ENCODE peak calls at places on chromosomes 11 and 22, in four cellular contexts. F is A549, Q is H1, A is neural progenitor cell. Z is an unnamed sample. For H3K4me1, the result is how much of the 10 kb centered on the place peaks cover.

GRCh38 chr11:40292636-40293585 is 1166.5 kb downstream of the LRRC4C start:
- DNase-seq in F (peak), Q (peak), A (peak), Z (no peak)

GRCh38 chr11:28559497-28559896 is 451.3 kb downstream of the METTL15 start:
- DNase-seq in F (no peak), Q (no peak), A (peak), Z (no peak)

GRCh38 chr11:46361283-46362145 is 14.3 kb downstream of the DGKZ start:
- DNase-seq in F (no peak), Q (no peak), A (no peak), Z (peak)

GRCh38 chr11:130025371-130025770 is 22.7 kb upstream of the PRDM10 start:
- DNase-seq in F (no peak), Q (no peak), A (no peak), Z (no peak)

GRCh38 chr11:79262221-79262620 is 178.6 kb downstream of the TENM4 start:
- DNase-seq in F (no peak), Q (no peak), A (no peak), Z (no peak)

GRCh38 chr22:30485362-30485988 is 13.7 kb upstream of the SEC14L3 start:
- DNase-seq in F (peak), Q (peak), A (peak), Z (peak)

GRCh38 chr11:72740562-72741428 is 11.4 kb downstream of the ARAP1 start:
- DNase-seq in F (no peak), Q (no peak), A (no peak), Z (no peak)

GRCh38 chr11:133598879-133599278 is 66.6 kb upstream of the OPCML start:
- DNase-seq in F (no peak), Q (no peak), A (peak), Z (no peak)

GRCh38 chr22:33018232-33018864 is 39.8 kb downstream of the SYN3 start:
- DNase-seq in F (peak), Q (peak), A (peak), Z (no peak)

GRCh38 chr22:19889951-19890350 is 35.3 kb upstream of the GNB1L start:
- DNase-seq in F (no peak), Q (no peak), A (no peak), Z (no peak)

GRCh38 chr11:44526438-44526837 is 39.0 kb upstream of the CD82 start:
- DNase-seq in F (no peak), Q (no peak), A (no peak), Z (no peak)

GRCh38 chr22:45882881-45883810 is 93.8 kb downstream of the WNT7B start:
- DNase-seq in F (no peak), Q (no peak), A (no peak), Z (peak)

GRCh38 chr11:78406568-78407196 is 10.9 kb downstream of the GAB2 start:
- DNase-seq in F (no peak), Q (no peak), A (no peak), Z (no peak)

GRCh38 chr11:113045146-113045545 is 83.9 kb downstream of the NCAM1 start:
- DNase-seq in F (no peak), Q (no peak), A (no peak), Z (no peak)

GRCh38 chr11:62179995-62180394 is 10.0 kb upstream of the SCGB1D1 start:
- DNase-seq in F (no peak), Q (no peak), A (no peak), Z (no peak)

GRCh38 chr11:132358573-132358953 is 988.1 kb downstream of the NTM start:
- DNase-seq in F (no peak), Q (no peak), A (no peak), Z (no peak)

GRCh38 chr11:36354221-36355003 is 58.3 kb downstream of the PRR5L start:
- DNase-seq in F (no peak), Q (no peak), A (no peak), Z (no peak)

GRCh38 chr22:48331691-48332220 is 1495.9 kb downstream of the BRD1 start:
- DNase-seq in F (no peak), Q (no peak), A (no peak), Z (no peak)

GRCh38 chr22:41273128-41273527 is 12.9 kb downstream of the RANGAP1 start:
- DNase-seq in F (no peak), Q (no peak), A (no peak), Z (no peak)

GRCh38 chr11:103112364-103112763 is 3.1 kb downstream of the DYNC2H1 start:
- DNase-seq in F (no peak), Q (no peak), A (no peak), Z (no peak)

DNA sequence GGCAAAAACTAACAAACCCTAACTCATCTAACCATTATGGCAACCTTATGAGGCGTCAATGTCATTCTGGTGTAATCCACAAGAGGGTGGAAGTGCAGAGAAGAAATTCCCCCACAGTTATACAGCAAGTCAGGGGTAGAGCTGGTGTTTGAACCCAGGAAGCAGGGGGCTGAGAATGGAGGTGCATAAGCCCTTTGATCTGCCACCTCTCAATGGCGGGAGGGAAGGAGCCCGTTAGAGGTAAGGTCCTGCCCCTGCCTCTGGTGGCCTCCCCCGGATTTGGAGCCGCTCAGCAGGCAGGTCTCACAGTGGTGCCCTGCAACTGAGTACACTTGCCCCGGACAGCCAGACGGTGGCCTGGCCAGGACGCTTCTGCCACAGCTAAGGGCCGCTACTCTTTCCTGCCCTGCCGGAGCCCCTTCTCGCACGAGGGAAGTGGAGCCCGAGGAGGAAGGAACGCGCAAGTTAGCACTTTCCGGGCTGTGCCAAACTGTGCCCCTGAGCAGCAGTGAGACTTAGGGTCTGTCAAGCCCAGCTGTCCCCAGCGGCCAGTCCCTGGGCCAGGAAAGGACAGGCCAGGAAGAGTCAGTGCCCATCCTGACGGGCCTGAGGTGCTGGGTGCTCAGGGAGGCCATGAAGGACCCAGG is 1.1 kb downstream of the FXYD2 start:
- DNase-seq in F (no peak), Q (no peak), A (peak), Z (no peak)
- TF ChIP-seq CTCF in F (no peak), Q (no peak), A (peak), Z (no peak)

GRCh38 chr22:40215266-40215665 is 37.5 kb downstream of the TNRC6B start:
- DNase-seq in F (no peak), Q (peak), A (no peak), Z (peak)
- H3K4me3 ChIP-seq in F (no peak), Q (no peak), A (no peak), Z (no peak)

GRCh38 chr11:47946682-47947575 is 33.4 kb upstream of the PTPRJ start:
- DNase-seq in F (peak), Q (no peak), A (no peak), Z (peak)

GRCh38 chr11:47944555-47945128 is 35.7 kb upstream of the PTPRJ start:
- DNase-seq in F (no peak), Q (no peak), A (no peak), Z (no peak)

GRCh38 chr11:47955356-47955755 is 25.0 kb upstream of the PTPRJ start:
- DNase-seq in F (no peak), Q (no peak), A (no peak), Z (no peak)

GRCh38 chr11:47948137-47948536 is 32.2 kb upstream of the PTPRJ start:
- DNase-seq in F (no peak), Q (no peak), A (no peak), Z (no peak)

GRCh38 chr11:47950396-47950795 is 30.0 kb upstream of the PTPRJ start:
- DNase-seq in F (no peak), Q (no peak), A (no peak), Z (no peak)
- H3K4me1 ChIP-seq in F (under half), Q (under half), A (under half), Z (under half)

GRCh38 chr11:64381350-64381749 is 22.4 kb downstream of the RPS6KA4 start:
- DNase-seq in F (no peak), Q (no peak), A (no peak), Z (no peak)
- TF ChIP-seq CTCF in F (no peak), Q (no peak), A (peak), Z (no peak)

GRCh38 chr11:91871791-91872190 is 352.8 kb upstream of the FAT3 start:
- DNase-seq in F (no peak), Q (no peak), A (no peak), Z (no peak)

GRCh38 chr11:91880660-91881059 is 344.0 kb upstream of the FAT3 start:
- DNase-seq in F (no peak), Q (no peak), A (no peak), Z (no peak)

GRCh38 chr11:91871048-91871447 is 353.6 kb upstream of the FAT3 start:
- DNase-seq in F (no peak), Q (no peak), A (no peak), Z (no peak)

GRCh38 chr11:91872216-91872615 is 352.4 kb upstream of the FAT3 start:
- DNase-seq in F (no peak), Q (no peak), A (no peak), Z (no peak)

GRCh38 chr11:91876746-91877145 is 347.9 kb upstream of the FAT3 start:
- DNase-seq in F (no peak), Q (no peak), A (no peak), Z (no peak)
- H3K4me3 ChIP-seq in F (no peak), Q (no peak), A (no peak), Z (no peak)

DNA sequence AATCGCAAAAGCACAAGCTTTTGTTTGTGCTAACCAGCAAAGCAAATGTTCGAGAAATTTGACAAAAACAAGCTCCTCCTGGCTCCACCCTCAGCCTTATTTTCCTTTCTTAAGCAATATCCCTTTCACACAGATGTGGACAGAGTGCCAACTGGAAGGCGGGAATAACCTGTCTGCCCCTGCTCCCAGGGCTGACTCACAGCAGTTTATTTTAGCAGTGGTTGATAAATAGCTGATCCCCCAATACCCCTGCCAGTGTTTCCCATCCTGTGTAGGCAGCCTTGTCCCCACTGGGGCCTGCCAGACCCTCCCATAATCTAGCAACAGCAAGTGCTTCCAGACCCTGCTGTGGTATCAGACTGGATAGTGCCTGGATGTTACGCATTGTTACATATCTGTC is 53.5 kb downstream of the PARVA start:
- DNase-seq in F (peak), Q (no peak), A (no peak), Z (peak)
- H3K4me1 ChIP-seq in F (under half), Q (under half), A (under half), Z (under half)

GRCh38 chr11:110445428-110445827 is 15.7 kb downstream of the FDX1 start:
- DNase-seq in F (no peak), Q (no peak), A (no peak), Z (no peak)

GRCh38 chr11:110446594-110446993 is 16.8 kb downstream of the FDX1 start:
- DNase-seq in F (no peak), Q (no peak), A (no peak), Z (no peak)

GRCh38 chr11:110447343-110447742 is 17.6 kb downstream of the FDX1 start:
- DNase-seq in F (no peak), Q (no peak), A (no peak), Z (no peak)

GRCh38 chr11:110450246-110450645 is 20.5 kb downstream of the FDX1 start:
- DNase-seq in F (no peak), Q (no peak), A (no peak), Z (no peak)

GRCh38 chr11:110447897-110448522 is 18.3 kb downstream of the FDX1 start:
- DNase-seq in F (no peak), Q (no peak), A (no peak), Z (no peak)
- TF ChIP-seq CTCF in F (peak), Q (no peak), A (peak), Z (no peak)

GRCh38 chr22:37109242-37109917 is at the start of gene TMPRSS6:
- DNase-seq in F (no peak), Q (no peak), A (no peak), Z (no peak)
- H3K4me3 ChIP-seq in F (no peak), Q (no peak), A (no peak), Z (no peak)

DNA sequence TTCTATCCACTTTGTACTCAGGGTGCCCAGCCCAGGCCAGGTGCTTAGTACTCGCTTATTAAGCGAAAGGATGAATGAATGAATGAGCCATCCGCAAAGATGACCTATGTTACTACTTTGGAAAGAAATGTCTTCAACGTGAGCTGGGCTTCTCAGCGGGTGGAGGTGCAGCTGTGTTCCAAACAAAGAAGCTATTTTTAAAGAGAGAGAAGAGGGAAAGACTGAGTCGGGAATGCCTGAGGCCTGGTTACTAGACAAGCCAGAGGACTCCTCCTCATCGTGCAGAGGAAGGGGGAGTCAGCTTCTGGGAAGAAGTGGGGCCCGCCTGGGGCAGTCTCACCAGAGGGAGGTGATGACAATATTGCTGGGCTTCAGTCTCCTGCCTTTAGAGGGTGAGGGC is 30.4 kb upstream of the CD5 start:
- DNase-seq in F (no peak), Q (no peak), A (peak), Z (no peak)
- H3K4me1 ChIP-seq in F (under half), Q (under half), A (under half), Z (under half)

Z was measured in gastrocnemius medialis.